ENCODE peak calls at places on chromosomes 4 and X, in four cellular contexts. Y is kidney, A is H9, Q is frontal cortex. L is an unnamed sample.
A peak's percentile ranks its signal among the peaks of the same experiment; 100 is the strongest.

GRCh38 chr4:174523003-174523693 is 860 bp upstream of the HPGD start:
- DNase-seq in Y (no peak), A (no peak), Q (no peak), L (no peak)

GRCh38 chr4:24477919-24478318 is 106.4 kb downstream of the DHX15 start:
- DNase-seq in Q (no peak), A (peak; percentile 53), Y (no peak), L (no peak)

GRCh38 chr4:148026022-148026421 is 294.1 kb downstream of the ARHGAP10 start:
- DNase-seq in Q (no peak), A (no peak), Y (no peak), L (no peak)

GRCh38 chrX:81537723-81538122 is 335.8 kb downstream of the SH3BGRL start:
- DNase-seq in Y (no peak), Q (no peak), A (no peak), L (no peak)

GRCh38 chrX:119407681-119408080 is 8.5 kb downstream of the SLC25A43 start:
- DNase-seq in A (no peak), Y (no peak), Q (no peak), L (no peak)

GRCh38 chrX:150899191-150899757 is 806 bp upstream of the CD99L2 start:
- DNase-seq in Q (peak; percentile 14), Y (peak; percentile 79), A (peak; percentile 58), L (peak; percentile 2)

GRCh38 chrX:121496966-121497365 is 449.6 kb downstream of the GLUD2 start:
- DNase-seq in Y (no peak), Q (no peak), A (no peak), L (no peak)

GRCh38 chr4:75555294-75556164 is at the start of gene ODAPH:
- DNase-seq in Y (no peak), A (no peak), Q (no peak), L (no peak)

GRCh38 chr4:148116264-148116663 is 325.9 kb downstream of the NR3C2 start:
- DNase-seq in Q (no peak), A (no peak), Y (no peak), L (no peak)

GRCh38 chrX:15838017-15838416 is 16.6 kb downstream of the AP1S2 start:
- DNase-seq in Q (no peak), Y (no peak), A (peak; percentile 43), L (no peak)

GRCh38 chrX:70525733-70526132 is 81.1 kb downstream of the DLG3 start:
- DNase-seq in Y (no peak), A (no peak), Q (no peak), L (no peak)

GRCh38 chrX:131279617-131280016 is 9.5 kb downstream of the IGSF1 start:
- DNase-seq in Q (no peak), Y (no peak), A (no peak), L (no peak)

GRCh38 chr4:2823671-2824328 is 19.8 kb upstream of the ADD1 start:
- DNase-seq in A (no peak), Q (no peak), Y (peak; percentile 63), L (no peak)